ENCODE peak calls at places on chromosomes 11 and 22, in six cellular contexts. One of them, this sample, is unnamed.

GRCh38 chr11:72776844-72777754 is 16.7 kb downstream of the STARD10 start:
- DNase-seq in nucleus accumbens: peak
- DNase-seq in COR-L47: no peak
- DNase-seq in AG20443: no peak
- DNase-seq in GM06990: no peak
- DNase-seq in NCI-H1694 treated with DMSO at 0.1 percent for 48 hours: no peak
- DNase-seq in this sample: no peak

GRCh38 chr22:50061824-50062355 is 3.8 kb upstream of the TTLL8 start:
- DNase-seq in NCI-H1694 treated with DMSO at 0.1 percent for 48 hours: no peak
- DNase-seq in nucleus accumbens: no peak
- DNase-seq in COR-L47: no peak
- DNase-seq in AG20443: no peak
- DNase-seq in GM06990: no peak
- DNase-seq in this sample: no peak

GRCh38 chr22:16915711-16916110 is 90.5 kb upstream of the XKR3 start:
- DNase-seq in COR-L47: no peak
- DNase-seq in nucleus accumbens: no peak
- DNase-seq in NCI-H1694 treated with DMSO at 0.1 percent for 48 hours: no peak
- DNase-seq in AG20443: peak
- DNase-seq in GM06990: no peak
- DNase-seq in this sample: no peak

GRCh38 chr11:72410956-72411355 is 23.4 kb downstream of the CLPB start:
- DNase-seq in GM06990: no peak
- DNase-seq in NCI-H1694 treated with DMSO at 0.1 percent for 48 hours: no peak
- DNase-seq in COR-L47: no peak
- DNase-seq in nucleus accumbens: no peak
- DNase-seq in AG20443: no peak
- DNase-seq in this sample: no peak

GRCh38 chr11:95652002-95652472 is 137.5 kb downstream of the FAM76B start:
- DNase-seq in GM06990: no peak
- DNase-seq in NCI-H1694 treated with DMSO at 0.1 percent for 48 hours: peak
- DNase-seq in nucleus accumbens: no peak
- DNase-seq in COR-L47: peak
- DNase-seq in AG20443: no peak
- DNase-seq in this sample: no peak

GRCh38 chr22:33083212-33083611 is 25.0 kb upstream of the SYN3 start:
- DNase-seq in AG20443: no peak
- DNase-seq in GM06990: peak
- DNase-seq in NCI-H1694 treated with DMSO at 0.1 percent for 48 hours: no peak
- DNase-seq in COR-L47: no peak
- DNase-seq in nucleus accumbens: no peak
- DNase-seq in this sample: no peak

GRCh38 chr11:19382131-19382611 is 141.4 kb upstream of the E2F8 start:
- DNase-seq in COR-L47: no peak
- DNase-seq in AG20443: no peak
- DNase-seq in NCI-H1694 treated with DMSO at 0.1 percent for 48 hours: peak
- DNase-seq in nucleus accumbens: peak
- DNase-seq in GM06990: no peak
- DNase-seq in this sample: peak

GRCh38 chr11:130601141-130601540 is 152.7 kb downstream of the ADAMTS15 start:
- DNase-seq in AG20443: peak
- DNase-seq in nucleus accumbens: no peak
- DNase-seq in GM06990: no peak
- DNase-seq in NCI-H1694 treated with DMSO at 0.1 percent for 48 hours: no peak
- DNase-seq in COR-L47: no peak
- DNase-seq in this sample: peak

GRCh38 chr11:15670520-15671070 is 555.9 kb downstream of the INSC start:
- DNase-seq in nucleus accumbens: no peak
- DNase-seq in COR-L47: no peak
- DNase-seq in AG20443: no peak
- DNase-seq in NCI-H1694 treated with DMSO at 0.1 percent for 48 hours: no peak
- DNase-seq in GM06990: no peak
- DNase-seq in this sample: no peak

GRCh38 chr11:125949271-125950177 is 3.7 kb downstream of the VSIG10L2 start:
- DNase-seq in NCI-H1694 treated with DMSO at 0.1 percent for 48 hours: no peak
- DNase-seq in COR-L47: no peak
- DNase-seq in AG20443: no peak
- DNase-seq in GM06990: no peak
- DNase-seq in nucleus accumbens: no peak
- DNase-seq in this sample: no peak

GRCh38 chr11:75470681-75471080 is 37.7 kb upstream of the KLHL35 start:
- DNase-seq in AG20443: no peak
- DNase-seq in GM06990: no peak
- DNase-seq in NCI-H1694 treated with DMSO at 0.1 percent for 48 hours: no peak
- DNase-seq in COR-L47: no peak
- DNase-seq in nucleus accumbens: no peak
- DNase-seq in this sample: no peak

GRCh38 chr22:38214248-38215056 is 12.7 kb downstream of the MAFF start:
- DNase-seq in COR-L47: no peak
- DNase-seq in nucleus accumbens: peak
- DNase-seq in NCI-H1694 treated with DMSO at 0.1 percent for 48 hours: no peak
- DNase-seq in AG20443: peak
- DNase-seq in GM06990: peak
- DNase-seq in this sample: peak

GRCh38 chr11:74954199-74954598 is 5.1 kb downstream of the SPCS2 start:
- DNase-seq in GM06990: no peak
- DNase-seq in NCI-H1694 treated with DMSO at 0.1 percent for 48 hours: no peak
- DNase-seq in AG20443: no peak
- DNase-seq in nucleus accumbens: no peak
- DNase-seq in COR-L47: no peak
- DNase-seq in this sample: no peak

GRCh38 chr11:125295922-125296321 is 131.4 kb downstream of the PKNOX2 start:
- DNase-seq in GM06990: no peak
- DNase-seq in AG20443: no peak
- DNase-seq in nucleus accumbens: no peak
- DNase-seq in NCI-H1694 treated with DMSO at 0.1 percent for 48 hours: no peak
- DNase-seq in COR-L47: no peak
- DNase-seq in this sample: no peak

GRCh38 chr11:106286881-106287504 is 209.5 kb downstream of the AASDHPPT start:
- DNase-seq in COR-L47: no peak
- DNase-seq in AG20443: no peak
- DNase-seq in nucleus accumbens: no peak
- DNase-seq in GM06990: no peak
- DNase-seq in NCI-H1694 treated with DMSO at 0.1 percent for 48 hours: no peak
- DNase-seq in this sample: peak

GRCh38 chr11:126080206-126080941 is 17.7 kb upstream of the CDON start:
- DNase-seq in NCI-H1694 treated with DMSO at 0.1 percent for 48 hours: peak
- DNase-seq in AG20443: peak
- DNase-seq in GM06990: no peak
- DNase-seq in nucleus accumbens: no peak
- DNase-seq in COR-L47: peak
- DNase-seq in this sample: peak

GRCh38 chr22:43388420-43388851 is 23.4 kb upstream of the MPPED1 start:
- DNase-seq in GM06990: peak
- DNase-seq in NCI-H1694 treated with DMSO at 0.1 percent for 48 hours: peak
- DNase-seq in AG20443: peak
- DNase-seq in COR-L47: peak
- DNase-seq in nucleus accumbens: peak
- DNase-seq in this sample: peak

GRCh38 chr22:31579835-31580242 is 82.2 kb downstream of the PISD start:
- DNase-seq in NCI-H1694 treated with DMSO at 0.1 percent for 48 hours: no peak
- DNase-seq in COR-L47: peak
- DNase-seq in AG20443: no peak
- DNase-seq in nucleus accumbens: no peak
- DNase-seq in GM06990: no peak
- DNase-seq in this sample: no peak

GRCh38 chr11:40190294-40190693 is 1269.2 kb downstream of the LRRC4C start:
- DNase-seq in COR-L47: no peak
- DNase-seq in nucleus accumbens: no peak
- DNase-seq in GM06990: no peak
- DNase-seq in AG20443: no peak
- DNase-seq in NCI-H1694 treated with DMSO at 0.1 percent for 48 hours: no peak
- DNase-seq in this sample: no peak

GRCh38 chr11:12598330-12599256 is 75.6 kb upstream of the TEAD1 start:
- DNase-seq in NCI-H1694 treated with DMSO at 0.1 percent for 48 hours: no peak
- DNase-seq in GM06990: no peak
- DNase-seq in AG20443: peak
- DNase-seq in nucleus accumbens: no peak
- DNase-seq in COR-L47: no peak
- DNase-seq in this sample: no peak

GRCh38 chr22:43412808-43413785 is 1.3 kb downstream of the MPPED1 start:
- DNase-seq in nucleus accumbens: no peak
- DNase-seq in AG20443: no peak
- DNase-seq in GM06990: no peak
- DNase-seq in NCI-H1694 treated with DMSO at 0.1 percent for 48 hours: no peak
- DNase-seq in COR-L47: peak
- DNase-seq in this sample: peak

GRCh38 chr11:8740156-8740555 is 57.6 kb downstream of the RPL27A start:
- DNase-seq in nucleus accumbens: no peak
- DNase-seq in NCI-H1694 treated with DMSO at 0.1 percent for 48 hours: no peak
- DNase-seq in COR-L47: no peak
- DNase-seq in GM06990: no peak
- DNase-seq in AG20443: no peak
- DNase-seq in this sample: no peak

GRCh38 chr11:33375688-33376311 is 118.6 kb downstream of the HIPK3 start:
- DNase-seq in nucleus accumbens: peak
- DNase-seq in NCI-H1694 treated with DMSO at 0.1 percent for 48 hours: peak
- DNase-seq in COR-L47: peak
- DNase-seq in AG20443: peak
- DNase-seq in GM06990: peak
- DNase-seq in this sample: peak

GRCh38 chr11:117691206-117691490 is 105.9 kb downstream of the DSCAML1 start:
- DNase-seq in AG20443: no peak
- DNase-seq in NCI-H1694 treated with DMSO at 0.1 percent for 48 hours: no peak
- DNase-seq in nucleus accumbens: no peak
- DNase-seq in COR-L47: peak
- DNase-seq in GM06990: no peak
- DNase-seq in this sample: no peak

GRCh38 chr11:119567667-119568582 is 145.0 kb upstream of the THY1 start:
- DNase-seq in nucleus accumbens: peak
- DNase-seq in AG20443: peak
- DNase-seq in GM06990: peak
- DNase-seq in COR-L47: peak
- DNase-seq in NCI-H1694 treated with DMSO at 0.1 percent for 48 hours: no peak
- DNase-seq in this sample: no peak

GRCh38 chr11:70951139-70951804 is 301.1 kb downstream of the SHANK2 start:
- DNase-seq in NCI-H1694 treated with DMSO at 0.1 percent for 48 hours: no peak
- DNase-seq in nucleus accumbens: no peak
- DNase-seq in AG20443: no peak
- DNase-seq in GM06990: no peak
- DNase-seq in COR-L47: no peak
- DNase-seq in this sample: no peak

GRCh38 chr11:27699926-27700350 is 317 bp downstream of the BDNF start:
- DNase-seq in GM06990: no peak
- DNase-seq in nucleus accumbens: no peak
- DNase-seq in NCI-H1694 treated with DMSO at 0.1 percent for 48 hours: no peak
- DNase-seq in AG20443: no peak
- DNase-seq in COR-L47: no peak
- DNase-seq in this sample: no peak

GRCh38 chr11:116696381-116696941 is 76.3 kb downstream of the BUD13 start:
- DNase-seq in AG20443: peak
- DNase-seq in GM06990: no peak
- DNase-seq in NCI-H1694 treated with DMSO at 0.1 percent for 48 hours: no peak
- DNase-seq in nucleus accumbens: no peak
- DNase-seq in COR-L47: no peak
- DNase-seq in this sample: peak

GRCh38 chr11:12017243-12017678 is 8.8 kb upstream of the DKK3 start:
- DNase-seq in GM06990: no peak
- DNase-seq in AG20443: peak
- DNase-seq in nucleus accumbens: no peak
- DNase-seq in NCI-H1694 treated with DMSO at 0.1 percent for 48 hours: no peak
- DNase-seq in COR-L47: no peak
- DNase-seq in this sample: no peak

GRCh38 chr11:32874144-32874543 is 18.5 kb upstream of the QSER1 start:
- DNase-seq in nucleus accumbens: no peak
- DNase-seq in COR-L47: peak
- DNase-seq in NCI-H1694 treated with DMSO at 0.1 percent for 48 hours: no peak
- DNase-seq in GM06990: no peak
- DNase-seq in AG20443: no peak
- DNase-seq in this sample: peak

GRCh38 chr22:17057959-17058814 is 26.6 kb upstream of the IL17RA start:
- DNase-seq in COR-L47: peak
- DNase-seq in nucleus accumbens: peak
- DNase-seq in AG20443: peak
- DNase-seq in GM06990: peak
- DNase-seq in NCI-H1694 treated with DMSO at 0.1 percent for 48 hours: peak
- DNase-seq in this sample: peak

GRCh38 chr11:72113170-72113808 is 794 bp upstream of the ANAPC15 start:
- DNase-seq in GM06990: no peak
- DNase-seq in NCI-H1694 treated with DMSO at 0.1 percent for 48 hours: no peak
- DNase-seq in nucleus accumbens: no peak
- DNase-seq in COR-L47: no peak
- DNase-seq in AG20443: peak
- DNase-seq in this sample: no peak

GRCh38 chr11:32210601-32211000 is 119.7 kb downstream of the RCN1 start:
- DNase-seq in COR-L47: no peak
- DNase-seq in GM06990: no peak
- DNase-seq in NCI-H1694 treated with DMSO at 0.1 percent for 48 hours: no peak
- DNase-seq in nucleus accumbens: no peak
- DNase-seq in AG20443: peak
- DNase-seq in this sample: no peak

GRCh38 chr11:107705027-107705426 is 6.8 kb downstream of the SLN start:
- DNase-seq in nucleus accumbens: no peak
- DNase-seq in NCI-H1694 treated with DMSO at 0.1 percent for 48 hours: no peak
- DNase-seq in COR-L47: no peak
- DNase-seq in GM06990: no peak
- DNase-seq in AG20443: peak
- DNase-seq in this sample: no peak

GRCh38 chr11:1263036-1263435 is 40.2 kb downstream of the MUC5B start:
- DNase-seq in COR-L47: no peak
- DNase-seq in AG20443: no peak
- DNase-seq in nucleus accumbens: no peak
- DNase-seq in GM06990: no peak
- DNase-seq in NCI-H1694 treated with DMSO at 0.1 percent for 48 hours: no peak
- DNase-seq in this sample: no peak

This sample was measured in neural progenitor cell.